ENCODE peak calls at places on chromosomes 6 and 20, in nine cellular contexts. R is PC-3, C is cardiac muscle cell, Z is spleen, H is breast epithelium, M is lung, D is neural progenitor cell, U is left lung, J is pancreas. N is an unnamed sample.
A peak's percentile ranks its signal among the peaks of the same experiment; 100 is the strongest.

GRCh38 chr6:2688416-2689064 is 62.2 kb downstream of the MYLK4 start:
- DNase-seq in D (no peak), M (no peak), Z (no peak), H (no peak), C (peak; percentile 88), U (no peak), R (peak; percentile 91), J (no peak), N (no peak)

GRCh38 chr6:42520786-42521607 is 42.8 kb upstream of the UBR2 start:
- DNase-seq in R (peak; percentile 92), U (no peak), H (no peak), M (no peak), J (no peak), C (peak; percentile 20), D (no peak), Z (no peak), N (no peak)

GRCh38 chr6:11496152-11497060 is 41.1 kb upstream of the TMEM170B start:
- DNase-seq in C (peak; percentile 91), J (peak; percentile 51), H (no peak), Z (no peak), U (peak; percentile 56), M (peak; percentile 78), R (peak; percentile 87), D (peak; percentile 74), N (peak; percentile 74)

GRCh38 chr6:36419295-36419694 is 23.4 kb downstream of the PXT1 start:
- DNase-seq in M (no peak), J (no peak), R (no peak), U (no peak), Z (no peak), H (no peak), C (no peak), D (no peak), N (no peak)

GRCh38 chr6:90241229-90241873 is 55.3 kb downstream of the BACH2 start:
- DNase-seq in Z (no peak), J (no peak), M (no peak), D (peak; percentile 12), C (no peak), H (no peak), U (no peak), R (no peak), N (no peak)

GRCh38 chr20:41340327-41341055 is at the start of gene LPIN3:
- DNase-seq in H (peak; percentile 92), R (peak; percentile 98), M (peak; percentile 90), U (peak; percentile 90), C (peak; percentile 93), J (peak; percentile 93), D (peak; percentile 97), Z (peak; percentile 82), N (peak; percentile 95)

GRCh38 chr20:10185741-10186558 is 32.7 kb upstream of the SNAP25 start:
- DNase-seq in J (peak; percentile 68), R (peak; percentile 35), U (no peak), H (peak; percentile 52), Z (no peak), C (peak; percentile 69), M (no peak), D (no peak), N (no peak)

GRCh38 chr20:35791823-35792222 is 20.0 kb downstream of the PHF20 start:
- DNase-seq in M (peak; percentile 30), R (peak; percentile 70), U (no peak), Z (peak; percentile 21), J (no peak), C (peak; percentile 37), D (no peak), H (no peak), N (no peak)

GRCh38 chr6:12012231-12012565 is at the start of gene HIVEP1:
- DNase-seq in M (no peak), D (peak; percentile 79), R (no peak), J (peak; percentile 49), Z (peak; percentile 92), H (no peak), U (peak; percentile 43), C (peak; percentile 36), N (no peak)

DNA sequence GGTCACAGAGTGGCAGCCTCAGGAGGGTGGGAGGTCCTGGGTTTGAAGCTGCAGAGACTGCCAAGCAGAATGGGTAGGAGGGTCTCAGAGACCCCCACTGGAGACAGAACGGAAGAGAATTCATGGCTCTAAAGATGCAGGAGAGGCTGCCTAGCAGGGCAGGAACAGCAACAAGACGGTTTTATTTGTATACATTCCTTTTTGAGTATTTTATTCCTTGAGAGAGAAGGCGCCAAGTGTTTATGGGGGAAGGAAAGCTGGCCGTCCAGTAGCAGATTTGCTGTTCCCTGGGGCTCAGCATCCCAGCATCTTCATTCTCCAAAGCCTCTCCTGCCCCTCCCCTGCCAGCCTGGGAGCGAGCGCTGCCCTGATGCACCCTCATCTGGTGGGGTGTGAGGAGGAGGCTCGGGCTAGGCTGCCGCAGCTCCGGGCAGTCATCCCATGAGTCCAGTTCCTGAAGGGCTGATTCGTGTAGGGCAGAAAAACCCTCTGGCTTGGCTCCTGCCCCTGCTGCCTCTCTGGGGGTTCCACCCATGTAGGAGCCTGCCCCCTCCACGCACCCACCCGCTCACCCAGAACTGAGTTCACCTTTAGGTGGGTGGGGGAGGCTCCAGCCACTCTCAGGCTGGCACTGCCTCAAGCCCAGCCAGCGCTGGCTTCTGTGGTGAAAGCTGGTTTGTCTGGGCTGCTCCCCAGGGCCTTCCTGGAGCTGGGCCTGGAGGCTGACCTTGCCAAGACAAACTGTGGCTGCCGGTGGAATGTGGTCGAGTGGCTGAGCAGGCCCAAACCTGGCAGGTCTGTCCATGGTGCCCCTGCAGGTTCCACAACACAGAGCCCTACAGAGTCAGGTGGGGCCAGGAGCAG is 32.4 kb downstream of the CPXM1 start:
- DNase-seq in R (peak; percentile 94), U (peak; percentile 84), C (peak; percentile 74), J (peak; percentile 90), H (peak; percentile 87), D (no peak), M (peak; percentile 89), Z (no peak), N (no peak)
- H3K27me3 ChIP-seq in R (no peaks in the 10 kb centered on the region), U (peaks cover 56% of the 10 kb centered on the region), C (peaks cover 7% of the 10 kb centered on the region), J (no peaks in the 10 kb centered on the region), H (no peaks in the 10 kb centered on the region), D (no peaks in the 10 kb centered on the region), M (no peaks in the 10 kb centered on the region), Z (no peaks in the 10 kb centered on the region), N (peaks cover 52% of the 10 kb centered on the region)

GRCh38 chr20:44112456-44112855 is 74.5 kb downstream of the JPH2 start:
- DNase-seq in D (no peak), U (no peak), H (no peak), C (no peak), Z (no peak), M (no peak), R (no peak), J (no peak), N (no peak)
- H3K27me3 ChIP-seq in D (no peaks in the 10 kb centered on the region), U (peaks cover 53% of the 10 kb centered on the region), H (peaks cover 14% of the 10 kb centered on the region), C (no peaks in the 10 kb centered on the region), Z (no peaks in the 10 kb centered on the region), M (no peaks in the 10 kb centered on the region), R (no peaks in the 10 kb centered on the region), J (no peaks in the 10 kb centered on the region), N (peaks cover 21% of the 10 kb centered on the region)

DNA sequence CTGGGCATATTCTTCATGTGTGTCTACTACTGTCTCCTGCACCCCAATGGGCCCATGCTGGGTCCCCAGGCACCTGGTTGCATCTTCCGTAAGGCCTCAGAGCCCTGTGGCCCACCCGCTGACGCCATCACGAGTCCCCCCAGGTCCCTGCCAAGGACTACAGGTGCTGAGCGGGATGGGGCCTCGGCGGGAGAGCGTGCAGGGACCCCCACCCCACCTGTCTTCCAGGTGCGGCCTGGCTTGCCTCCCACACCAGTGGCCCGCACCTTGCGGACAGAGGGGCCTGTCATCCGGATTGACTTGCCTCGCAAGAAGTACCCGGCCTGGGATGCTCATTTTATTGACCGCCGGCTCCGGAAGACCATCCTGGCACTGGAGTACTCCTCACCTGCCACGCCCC is 13.2 kb upstream of the CCM2L start:
- DNase-seq in D (no peak), M (no peak), U (no peak), C (no peak), R (no peak), J (no peak), H (no peak), Z (no peak), N (no peak)
- H3K27me3 ChIP-seq in D (peaks cover 57% of the 10 kb centered on the region), M (peaks cover 4% of the 10 kb centered on the region), U (peaks cover 47% of the 10 kb centered on the region), C (peaks cover 51% of the 10 kb centered on the region), R (peaks cover 38% of the 10 kb centered on the region), J (no peaks in the 10 kb centered on the region), H (peaks cover 46% of the 10 kb centered on the region), Z (no peaks in the 10 kb centered on the region), N (peaks cover 41% of the 10 kb centered on the region)

GRCh38 chr6:110446405-110446804 is 30.0 kb downstream of the SLC22A16 start:
- DNase-seq in J (no peak), M (no peak), C (no peak), D (no peak), H (no peak), R (peak; percentile 33), Z (no peak), U (no peak), N (no peak)
- H3K27me3 ChIP-seq in J (no peaks in the 10 kb centered on the region), M (no peaks in the 10 kb centered on the region), C (no peaks in the 10 kb centered on the region), D (no peaks in the 10 kb centered on the region), H (no peaks in the 10 kb centered on the region), R (no peaks in the 10 kb centered on the region), Z (no peaks in the 10 kb centered on the region), U (no peaks in the 10 kb centered on the region), N (no peaks in the 10 kb centered on the region)

GRCh38 chr6:101402618-101403002 is 9.1 kb downstream of the GRIK2 start:
- DNase-seq in H (no peak), Z (no peak), J (no peak), C (no peak), D (peak; percentile 86), R (no peak), M (no peak), U (no peak), N (no peak)

GRCh38 chr6:101403566-101403965 is 10.1 kb downstream of the GRIK2 start:
- DNase-seq in C (no peak), H (no peak), M (no peak), U (no peak), R (no peak), J (no peak), D (peak; percentile 76), Z (no peak), N (no peak)

GRCh38 chr6:101400341-101400740 is 6.8 kb downstream of the GRIK2 start:
- DNase-seq in U (no peak), R (no peak), M (no peak), C (no peak), Z (no peak), J (no peak), H (no peak), D (no peak), N (no peak)

GRCh38 chr6:101399627-101399955 is 6.1 kb downstream of the GRIK2 start:
- DNase-seq in D (peak; percentile 21), H (no peak), M (no peak), J (no peak), R (no peak), Z (no peak), C (no peak), U (no peak), N (no peak)

GRCh38 chr6:101401792-101402617 is 8.5 kb downstream of the GRIK2 start:
- DNase-seq in C (peak; percentile 20), Z (no peak), H (no peak), R (no peak), M (no peak), J (no peak), D (peak; percentile 88), U (no peak), N (no peak)
- H3K27me3 ChIP-seq in C (peaks cover 74% of the 10 kb centered on the region), Z (peaks cover 2% of the 10 kb centered on the region), H (peaks cover 27% of the 10 kb centered on the region), R (no peaks in the 10 kb centered on the region), M (peaks cover 23% of the 10 kb centered on the region), J (no peaks in the 10 kb centered on the region), D (peaks cover 74% of the 10 kb centered on the region), U (peaks cover 78% of the 10 kb centered on the region), N (peaks cover 77% of the 10 kb centered on the region)

N was measured in transverse colon.